ENCODE peak calls at places on chromosome 6, in six cellular contexts. L is fibroblast of the aortic adventitia, D is HCT116, J is ovary, R is endothelial cell, Q is fibroblast of mammary gland. U is an unnamed sample.

GRCh38 chr6:130997061-130997753 is 65.8 kb downstream of the EPB41L2 start:
- DNase-seq in L (peak), D (no peak), Q (no peak), R (no peak), J (no peak), U (no peak)

GRCh38 chr6:37512400-37512958 is 12.8 kb upstream of the CCDC167 start:
- DNase-seq in D (no peak), R (no peak), Q (no peak), L (no peak), J (no peak), U (no peak)

GRCh38 chr6:57087916-57088315 is 2.1 kb upstream of the ZNF451 start:
- DNase-seq in D (no peak), L (no peak), Q (no peak), R (no peak), J (no peak), U (no peak)

GRCh38 chr6:134868812-134869211 is 81.1 kb downstream of the ALDH8A1 start:
- DNase-seq in D (no peak), L (no peak), Q (no peak), J (no peak), R (no peak), U (no peak)

GRCh38 chr6:13453771-13454251 is 33.6 kb downstream of the GFOD1 start:
- DNase-seq in J (no peak), Q (peak), R (no peak), L (peak), D (peak), U (peak)

GRCh38 chr6:44397424-44398169 is 10.1 kb downstream of the CDC5L start:
- DNase-seq in L (no peak), R (no peak), J (no peak), Q (no peak), D (no peak), U (no peak)

GRCh38 chr6:160073272-160073671 is 48.3 kb upstream of the SLC22A1 start:
- DNase-seq in Q (no peak), L (no peak), R (no peak), D (no peak), J (no peak), U (no peak)

GRCh38 chr6:26514984-26515383 is 14.9 kb downstream of the BTN1A1 start:
- DNase-seq in J (no peak), L (no peak), R (no peak), D (no peak), Q (no peak), U (no peak)

GRCh38 chr6:299050-299980 is 7.0 kb downstream of the DUSP22 start:
- DNase-seq in R (no peak), D (no peak), J (no peak), Q (no peak), L (peak), U (no peak)

GRCh38 chr6:134480593-134480992 is 162.7 kb upstream of the SGK1 start:
- DNase-seq in J (no peak), L (peak), D (no peak), R (no peak), Q (peak), U (no peak)

GRCh38 chr6:161272600-161273355 is 1.1 kb downstream of the AGPAT4 start:
- DNase-seq in R (peak), Q (peak), J (no peak), L (peak), D (peak), U (no peak)

GRCh38 chr6:169997930-169998218 is 246.5 kb downstream of the ERMARD start:
- DNase-seq in L (no peak), R (no peak), D (no peak), Q (no peak), J (no peak), U (peak)

GRCh38 chr6:76790881-76791280 is 672.4 kb downstream of the HTR1B start:
- DNase-seq in L (no peak), R (no peak), Q (peak), D (no peak), J (no peak), U (no peak)

GRCh38 chr6:26165261-26165790 is 78.1 kb downstream of the HFE start:
- DNase-seq in R (no peak), J (no peak), D (no peak), Q (no peak), L (no peak), U (no peak)

GRCh38 chr6:32868257-32868788 is 14.3 kb downstream of the PSMB9 start:
- DNase-seq in D (peak), Q (peak), R (peak), J (peak), L (peak), U (peak)

GRCh38 chr6:100685747-100686146 is 195.4 kb downstream of the ASCC3 start:
- DNase-seq in R (no peak), D (no peak), L (no peak), Q (no peak), J (no peak), U (no peak)

GRCh38 chr6:168093634-168094033 is 14.6 kb upstream of the FRMD1 start:
- DNase-seq in R (no peak), Q (no peak), J (no peak), D (no peak), L (no peak), U (no peak)

GRCh38 chr6:163950159-163950558 is 535.6 kb downstream of the QKI start:
- DNase-seq in L (no peak), D (no peak), J (no peak), R (no peak), Q (peak), U (no peak)

GRCh38 chr6:1837868-1838267 is 228.2 kb downstream of the FOXC1 start:
- DNase-seq in Q (no peak), R (peak), J (no peak), D (no peak), L (no peak), U (no peak)

GRCh38 chr6:168113226-168113625 is 34.2 kb upstream of the FRMD1 start:
- DNase-seq in D (no peak), R (no peak), J (no peak), Q (no peak), L (no peak), U (no peak)

GRCh38 chr6:37251211-37251610 is 6.4 kb upstream of the TBC1D22B start:
- DNase-seq in D (no peak), L (peak), R (no peak), Q (peak), J (no peak), U (no peak)

GRCh38 chr6:135129139-135129867 is 51.8 kb upstream of the MYB start:
- DNase-seq in J (no peak), L (no peak), R (no peak), Q (no peak), D (no peak), U (peak)

GRCh38 chr6:98054453-98054852 is 771.4 kb upstream of the MMS22L start:
- DNase-seq in R (no peak), J (no peak), Q (peak), L (no peak), D (no peak), U (no peak)

GRCh38 chr6:111727798-111728197 is 122.1 kb upstream of the TRAF3IP2 start:
- DNase-seq in L (no peak), D (peak), J (no peak), R (no peak), Q (peak), U (no peak)

GRCh38 chr6:11770546-11771466 is 7.8 kb downstream of the ADTRP start:
- DNase-seq in L (peak), D (peak), R (no peak), Q (peak), J (peak), U (no peak)

GRCh38 chr6:160177220-160177619 is 55.6 kb downstream of the SLC22A1 start:
- DNase-seq in L (no peak), Q (no peak), R (no peak), J (no peak), D (no peak), U (no peak)

GRCh38 chr6:20744911-20745557 is 210.8 kb downstream of the CDKAL1 start:
- DNase-seq in R (no peak), D (no peak), J (no peak), Q (no peak), L (no peak), U (no peak)

GRCh38 chr6:148203970-148204369 is 138.7 kb upstream of the SASH1 start:
- DNase-seq in D (no peak), J (no peak), R (no peak), Q (peak), L (no peak), U (no peak)

GRCh38 chr6:79463721-79464120 is 73.5 kb downstream of the LCA5 start:
- DNase-seq in J (no peak), L (no peak), R (no peak), D (peak), Q (no peak), U (no peak)

GRCh38 chr6:65199121-65199520 is 507.9 kb downstream of the EYS start:
- DNase-seq in R (no peak), D (no peak), L (no peak), Q (no peak), J (no peak), U (no peak)

GRCh38 chr6:116159782-116160524 is 34.0 kb upstream of the COL10A1 start:
- DNase-seq in R (no peak), Q (peak), J (no peak), D (no peak), L (no peak), U (no peak)

GRCh38 chr6:88302769-88303230 is 136.7 kb upstream of the CNR1 start:
- DNase-seq in D (no peak), Q (peak), J (no peak), R (no peak), L (no peak), U (no peak)

GRCh38 chr6:168124921-168125320 is 45.9 kb upstream of the FRMD1 start:
- DNase-seq in Q (no peak), D (no peak), R (no peak), J (no peak), L (no peak), U (no peak)

GRCh38 chr6:8830794-8831193 is 395.4 kb upstream of the SLC35B3 start:
- DNase-seq in J (no peak), L (no peak), Q (no peak), R (no peak), D (no peak), U (no peak)
- TF ChIP-seq CTCF in J (no peak), L (no peak), Q (no peak), R (no peak), D (no peak), U (no peak)

GRCh38 chr6:31345026-31345730 is 11.8 kb downstream of the HLA-B start:
- DNase-seq in Q (no peak), L (peak), J (no peak), D (no peak), R (no peak), U (no peak)
- TF ChIP-seq CTCF in Q (no peak), L (no peak), J (no peak), D (no peak), R (no peak), U (no peak)

DNA sequence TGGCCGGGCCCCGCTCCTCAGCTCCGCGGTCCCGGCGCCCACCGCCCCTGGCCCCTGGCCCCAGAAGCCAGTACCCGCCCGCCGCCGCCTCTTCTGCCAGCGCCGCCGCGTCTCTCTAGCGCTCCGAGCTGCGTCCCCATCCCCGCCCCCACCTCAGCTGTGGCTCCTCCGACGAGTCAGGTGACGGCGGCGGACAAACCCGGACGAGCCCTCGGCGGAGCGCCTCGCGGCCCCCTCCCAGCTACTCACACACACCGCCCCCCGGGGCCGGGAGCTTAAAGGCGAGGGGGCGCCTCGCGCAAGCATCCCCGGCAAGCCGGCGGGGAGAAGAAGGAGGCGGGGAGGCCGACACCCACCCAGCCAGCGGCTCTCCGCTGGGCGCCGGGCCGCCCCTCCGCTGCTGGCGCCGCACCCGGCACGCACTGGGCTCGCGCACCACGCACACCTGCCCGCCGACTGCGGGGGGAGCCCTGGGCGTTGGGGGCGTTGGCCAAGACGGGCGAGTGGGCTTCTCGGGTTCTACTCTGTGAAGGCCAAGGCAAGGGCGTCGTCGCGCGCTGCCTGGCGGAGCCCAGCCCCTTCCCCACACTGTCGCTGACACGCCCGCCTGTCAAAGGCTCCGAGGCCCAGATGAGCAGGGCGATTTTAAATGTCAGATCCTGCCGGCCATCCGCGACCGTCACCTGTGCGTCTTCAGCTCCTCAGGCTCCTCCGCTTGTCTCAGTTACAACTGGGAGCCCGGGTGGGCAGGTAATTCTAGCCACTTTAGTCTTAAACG is at the start of gene SNAP91:
- DNase-seq in D (no peak), J (peak), Q (no peak), L (no peak), R (peak), U (no peak)
- TF ChIP-seq CTCF in D (no peak), J (no peak), Q (no peak), L (no peak), R (no peak), U (no peak)

DNA sequence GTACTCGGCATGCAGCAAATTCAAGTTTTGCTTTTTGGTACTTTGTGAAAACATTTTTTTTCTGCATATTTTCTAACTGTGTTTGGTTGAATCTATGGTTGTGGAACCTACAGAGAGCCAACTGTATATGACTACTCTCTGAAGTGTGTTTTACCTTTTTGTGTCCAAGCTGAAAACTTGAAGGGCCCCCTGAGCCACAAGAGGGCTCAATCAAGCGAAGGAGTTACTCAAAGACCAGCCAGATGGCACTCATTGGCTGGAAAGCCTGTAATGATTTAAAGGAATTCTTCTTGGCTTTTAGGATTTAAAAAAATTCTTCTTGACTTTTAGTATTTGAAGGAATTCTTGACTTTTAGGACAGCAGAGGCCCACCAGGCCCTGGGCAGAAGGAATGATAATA is 27.0 kb upstream of the ECI2 start:
- DNase-seq in Q (no peak), J (no peak), D (no peak), L (no peak), R (no peak), U (no peak)
- TF ChIP-seq CTCF in Q (no peak), J (no peak), D (no peak), L (no peak), R (no peak), U (no peak)

DNA sequence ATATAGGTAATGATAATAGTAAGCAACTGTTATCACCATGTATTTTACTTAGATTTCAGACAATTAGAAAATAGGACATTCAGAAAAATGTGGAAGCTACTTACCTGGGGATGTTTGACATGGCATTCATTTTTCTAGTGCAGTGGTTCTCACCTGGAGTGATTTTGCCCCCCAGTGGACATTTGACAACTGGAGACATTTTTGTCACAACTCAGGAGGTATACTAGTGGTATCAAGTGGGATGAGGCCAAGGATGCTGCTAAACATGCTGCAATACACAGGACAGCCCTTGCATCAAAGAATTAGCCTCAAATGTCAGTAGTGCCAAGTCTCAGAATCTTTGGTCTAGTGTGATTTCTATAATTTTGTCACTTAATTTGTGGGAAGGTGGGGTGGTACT is 36.1 kb downstream of the NUS1 start:
- DNase-seq in Q (no peak), L (no peak), D (no peak), J (no peak), R (no peak), U (no peak)
- TF ChIP-seq CTCF in Q (peak), L (no peak), D (peak), J (no peak), R (no peak), U (no peak)